ENCODE peak calls at places on chromosomes 4 and X, in eight cellular contexts. One of them, this sample, is unnamed.

GRCh38 chrX:47380268-47380667 is 9.9 kb downstream of the ZNF157 start:
- DNase-seq in A549: no peak
- DNase-seq in GM23338: no peak
- DNase-seq in endothelial cell: no peak
- DNase-seq in cardiac fibroblast: no peak
- DNase-seq in foreskin fibroblast: peak; percentile 46
- DNase-seq in body of pancreas: peak; percentile 23
- DNase-seq in fibroblast of pulmonary artery: no peak
- DNase-seq in this sample: no peak

GRCh38 chrX:96835660-96836289 is 47.9 kb upstream of the RPA4 start:
- DNase-seq in A549: no peak
- DNase-seq in GM23338: no peak
- DNase-seq in endothelial cell: no peak
- DNase-seq in cardiac fibroblast: no peak
- DNase-seq in foreskin fibroblast: no peak
- DNase-seq in body of pancreas: no peak
- DNase-seq in fibroblast of pulmonary artery: no peak
- DNase-seq in this sample: no peak

GRCh38 chrX:40975951-40976350 is 109.3 kb upstream of the USP9X start:
- DNase-seq in A549: no peak
- DNase-seq in GM23338: no peak
- DNase-seq in endothelial cell: no peak
- DNase-seq in cardiac fibroblast: peak; percentile 35
- DNase-seq in foreskin fibroblast: no peak
- DNase-seq in body of pancreas: no peak
- DNase-seq in fibroblast of pulmonary artery: no peak
- DNase-seq in this sample: no peak

GRCh38 chrX:46547857-46548256 is 2.6 kb upstream of the ZNF674 start:
- DNase-seq in A549: peak; percentile 54
- DNase-seq in GM23338: no peak
- DNase-seq in endothelial cell: no peak
- DNase-seq in cardiac fibroblast: peak; percentile 74
- DNase-seq in foreskin fibroblast: peak; percentile 82
- DNase-seq in body of pancreas: no peak
- DNase-seq in fibroblast of pulmonary artery: peak; percentile 69
- DNase-seq in this sample: no peak

GRCh38 chrX:104254442-104255115 is at the start of gene ESX1:
- DNase-seq in A549: peak; percentile 33
- DNase-seq in GM23338: peak; percentile 51
- DNase-seq in endothelial cell: peak; percentile 6
- DNase-seq in cardiac fibroblast: peak; percentile 10
- DNase-seq in foreskin fibroblast: peak; percentile 32
- DNase-seq in body of pancreas: no peak
- DNase-seq in fibroblast of pulmonary artery: no peak
- DNase-seq in this sample: no peak

GRCh38 chrX:46704767-46705386 is 54.0 kb downstream of the SLC9A7 start:
- DNase-seq in A549: no peak
- DNase-seq in GM23338: no peak
- DNase-seq in endothelial cell: no peak
- DNase-seq in cardiac fibroblast: peak; percentile 55
- DNase-seq in foreskin fibroblast: peak; percentile 37
- DNase-seq in body of pancreas: no peak
- DNase-seq in fibroblast of pulmonary artery: peak; percentile 46
- DNase-seq in this sample: no peak

GRCh38 chrX:12138366-12139313 is at the start of gene FRMPD4:
- DNase-seq in A549: peak; percentile 20
- DNase-seq in GM23338: peak; percentile 63
- DNase-seq in endothelial cell: peak; percentile 15
- DNase-seq in cardiac fibroblast: peak; percentile 50
- DNase-seq in foreskin fibroblast: peak; percentile 36
- DNase-seq in body of pancreas: no peak
- DNase-seq in fibroblast of pulmonary artery: peak; percentile 47
- DNase-seq in this sample: no peak

GRCh38 chrX:78377186-78377585 is 49.8 kb upstream of the CYSLTR1 start:
- DNase-seq in A549: no peak
- DNase-seq in GM23338: no peak
- DNase-seq in endothelial cell: no peak
- DNase-seq in cardiac fibroblast: no peak
- DNase-seq in foreskin fibroblast: peak; percentile 3
- DNase-seq in body of pancreas: no peak
- DNase-seq in fibroblast of pulmonary artery: no peak
- DNase-seq in this sample: no peak

GRCh38 chr4:3318561-3319021 is 25.8 kb downstream of the RGS12 start:
- DNase-seq in A549: peak; percentile 19
- DNase-seq in GM23338: peak; percentile 92
- DNase-seq in endothelial cell: peak; percentile 60
- DNase-seq in cardiac fibroblast: no peak
- DNase-seq in foreskin fibroblast: no peak
- DNase-seq in body of pancreas: no peak
- DNase-seq in fibroblast of pulmonary artery: no peak
- DNase-seq in this sample: peak; percentile 56
- TF ChIP-seq CTCF in A549: no peak
- TF ChIP-seq CTCF in GM23338: peak; percentile 91
- TF ChIP-seq CTCF in endothelial cell: peak; percentile 39
- TF ChIP-seq CTCF in cardiac fibroblast: no peak
- TF ChIP-seq CTCF in foreskin fibroblast: no peak
- TF ChIP-seq CTCF in body of pancreas: no peak
- TF ChIP-seq CTCF in fibroblast of pulmonary artery: no peak
- TF ChIP-seq CTCF in this sample: no peak

DNA sequence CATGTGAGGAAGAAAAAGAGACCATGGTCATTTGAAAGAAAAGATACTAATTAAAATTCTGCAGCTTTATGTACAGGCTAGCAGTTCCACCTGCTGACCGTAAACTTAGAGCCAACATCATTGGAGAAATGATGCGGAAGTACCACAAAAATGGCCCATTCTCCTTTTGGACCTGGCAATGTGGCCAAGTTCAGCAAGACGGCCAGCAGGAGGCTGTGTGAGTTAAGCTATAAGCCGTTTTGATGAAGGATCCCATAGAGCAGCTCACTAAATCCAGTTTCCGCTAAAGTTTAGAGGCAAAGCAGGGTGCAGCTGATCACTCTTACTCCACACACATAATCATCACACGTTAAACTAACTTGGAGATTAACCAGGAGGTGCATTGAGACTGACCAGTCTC is 133.8 kb downstream of the LDB2 start:
- DNase-seq in A549: peak; percentile 0
- DNase-seq in GM23338: peak; percentile 87
- DNase-seq in endothelial cell: peak; percentile 34
- DNase-seq in cardiac fibroblast: peak; percentile 36
- DNase-seq in foreskin fibroblast: peak; percentile 22
- DNase-seq in body of pancreas: no peak
- DNase-seq in fibroblast of pulmonary artery: peak; percentile 33
- DNase-seq in this sample: no peak
- TF ChIP-seq CTCF in A549: no peak
- TF ChIP-seq CTCF in GM23338: peak; percentile 91
- TF ChIP-seq CTCF in endothelial cell: peak; percentile 57
- TF ChIP-seq CTCF in cardiac fibroblast: peak; percentile 50
- TF ChIP-seq CTCF in foreskin fibroblast: peak; percentile 18
- TF ChIP-seq CTCF in body of pancreas: no peak
- TF ChIP-seq CTCF in fibroblast of pulmonary artery: peak; percentile 34
- TF ChIP-seq CTCF in this sample: no peak

GRCh38 chr4:61985426-61985825 is 785.3 kb downstream of the ADGRL3 start:
- DNase-seq in A549: no peak
- DNase-seq in GM23338: no peak
- DNase-seq in endothelial cell: no peak
- DNase-seq in cardiac fibroblast: no peak
- DNase-seq in foreskin fibroblast: no peak
- DNase-seq in body of pancreas: no peak
- DNase-seq in fibroblast of pulmonary artery: no peak
- DNase-seq in this sample: no peak

GRCh38 chr4:61984260-61984909 is 784.3 kb downstream of the ADGRL3 start:
- DNase-seq in A549: no peak
- DNase-seq in GM23338: peak; percentile 64
- DNase-seq in endothelial cell: no peak
- DNase-seq in cardiac fibroblast: no peak
- DNase-seq in foreskin fibroblast: no peak
- DNase-seq in body of pancreas: no peak
- DNase-seq in fibroblast of pulmonary artery: no peak
- DNase-seq in this sample: no peak
- TF ChIP-seq CTCF in A549: no peak
- TF ChIP-seq CTCF in GM23338: peak; percentile 74
- TF ChIP-seq CTCF in endothelial cell: no peak
- TF ChIP-seq CTCF in cardiac fibroblast: no peak
- TF ChIP-seq CTCF in foreskin fibroblast: no peak
- TF ChIP-seq CTCF in body of pancreas: no peak
- TF ChIP-seq CTCF in fibroblast of pulmonary artery: no peak
- TF ChIP-seq CTCF in this sample: no peak

DNA sequence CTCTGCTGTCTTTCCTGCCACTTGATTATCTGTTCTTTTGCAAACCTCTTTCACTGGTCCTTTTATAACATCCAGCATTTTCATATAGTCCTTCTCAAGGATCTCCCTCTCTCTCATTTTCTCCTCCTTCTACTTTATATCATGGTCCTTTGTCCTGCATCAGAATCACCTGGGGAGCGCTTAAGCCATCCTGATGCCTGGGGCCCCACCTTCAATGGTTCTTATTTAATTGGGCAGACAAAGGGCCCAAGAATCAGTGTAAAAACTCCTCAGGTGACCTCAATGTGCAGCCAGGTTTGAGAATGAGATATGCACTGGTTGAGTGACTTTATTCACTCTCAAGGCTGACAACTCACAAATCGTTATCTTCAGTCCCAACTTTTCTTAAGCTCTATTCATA is 283.9 kb downstream of the UNC5C start:
- DNase-seq in A549: no peak
- DNase-seq in GM23338: peak; percentile 28
- DNase-seq in endothelial cell: no peak
- DNase-seq in cardiac fibroblast: no peak
- DNase-seq in foreskin fibroblast: no peak
- DNase-seq in body of pancreas: no peak
- DNase-seq in fibroblast of pulmonary artery: no peak
- DNase-seq in this sample: no peak
- TF ChIP-seq CTCF in A549: no peak
- TF ChIP-seq CTCF in GM23338: no peak
- TF ChIP-seq CTCF in endothelial cell: no peak
- TF ChIP-seq CTCF in cardiac fibroblast: no peak
- TF ChIP-seq CTCF in foreskin fibroblast: no peak
- TF ChIP-seq CTCF in body of pancreas: no peak
- TF ChIP-seq CTCF in fibroblast of pulmonary artery: no peak
- TF ChIP-seq CTCF in this sample: no peak

GRCh38 chr4:76278583-76278982 is 27.1 kb downstream of the FAM47E start:
- DNase-seq in A549: no peak
- DNase-seq in GM23338: no peak
- DNase-seq in endothelial cell: no peak
- DNase-seq in cardiac fibroblast: no peak
- DNase-seq in foreskin fibroblast: no peak
- DNase-seq in body of pancreas: no peak
- DNase-seq in fibroblast of pulmonary artery: no peak
- DNase-seq in this sample: no peak

GRCh38 chr4:76276813-76277212 is 25.3 kb downstream of the FAM47E start:
- DNase-seq in A549: no peak
- DNase-seq in GM23338: no peak
- DNase-seq in endothelial cell: no peak
- DNase-seq in cardiac fibroblast: no peak
- DNase-seq in foreskin fibroblast: no peak
- DNase-seq in body of pancreas: no peak
- DNase-seq in fibroblast of pulmonary artery: no peak
- DNase-seq in this sample: no peak

GRCh38 chr4:76272999-76273398 is 21.5 kb downstream of the FAM47E start:
- DNase-seq in A549: no peak
- DNase-seq in GM23338: no peak
- DNase-seq in endothelial cell: no peak
- DNase-seq in cardiac fibroblast: no peak
- DNase-seq in foreskin fibroblast: no peak
- DNase-seq in body of pancreas: no peak
- DNase-seq in fibroblast of pulmonary artery: no peak
- DNase-seq in this sample: no peak

GRCh38 chr4:76277667-76278066 is 26.1 kb downstream of the FAM47E start:
- DNase-seq in A549: no peak
- DNase-seq in GM23338: no peak
- DNase-seq in endothelial cell: no peak
- DNase-seq in cardiac fibroblast: peak; percentile 6
- DNase-seq in foreskin fibroblast: peak; percentile 8
- DNase-seq in body of pancreas: no peak
- DNase-seq in fibroblast of pulmonary artery: no peak
- DNase-seq in this sample: no peak

DNA sequence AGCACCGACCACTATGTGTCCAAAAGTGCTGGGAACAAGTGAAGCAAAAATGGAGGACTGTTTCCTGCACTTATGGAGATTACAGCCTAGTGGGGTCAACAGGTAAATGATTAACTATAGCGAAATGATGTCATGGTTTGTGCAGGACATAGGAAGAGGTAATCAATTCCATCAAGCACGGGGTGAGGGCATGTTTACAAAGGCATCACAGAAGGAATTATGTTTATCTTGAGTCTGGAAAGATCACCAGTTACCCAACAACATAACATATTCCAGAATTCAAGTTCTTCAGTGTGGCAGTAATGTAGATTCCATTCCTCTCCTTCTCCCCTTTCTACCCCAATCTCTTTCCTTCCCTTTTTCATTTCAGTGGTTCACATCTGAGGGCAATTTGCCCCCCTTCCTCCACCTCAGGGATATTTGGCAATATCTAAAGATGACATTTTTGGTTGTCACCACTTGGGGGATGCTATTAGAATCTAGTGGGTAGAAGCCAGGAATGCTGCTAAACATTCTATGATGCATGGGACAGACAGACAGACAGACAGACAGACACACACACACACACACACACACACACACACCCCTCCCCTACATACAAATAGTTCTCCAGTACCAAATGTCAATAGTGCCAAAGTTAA is 24.1 kb downstream of the FAM47E start:
- DNase-seq in A549: peak; percentile 8
- DNase-seq in GM23338: no peak
- DNase-seq in endothelial cell: no peak
- DNase-seq in cardiac fibroblast: no peak
- DNase-seq in foreskin fibroblast: no peak
- DNase-seq in body of pancreas: no peak
- DNase-seq in fibroblast of pulmonary artery: no peak
- DNase-seq in this sample: no peak
- TF ChIP-seq CTCF in A549: no peak
- TF ChIP-seq CTCF in GM23338: no peak
- TF ChIP-seq CTCF in endothelial cell: no peak
- TF ChIP-seq CTCF in cardiac fibroblast: no peak
- TF ChIP-seq CTCF in foreskin fibroblast: no peak
- TF ChIP-seq CTCF in body of pancreas: no peak
- TF ChIP-seq CTCF in fibroblast of pulmonary artery: no peak
- TF ChIP-seq CTCF in this sample: no peak

GRCh38 chrX:152821145-152821765 is 9.3 kb downstream of the CETN2 start:
- DNase-seq in A549: peak; percentile 54
- DNase-seq in GM23338: peak; percentile 74
- DNase-seq in endothelial cell: peak; percentile 63
- DNase-seq in cardiac fibroblast: peak; percentile 51
- DNase-seq in foreskin fibroblast: peak; percentile 60
- DNase-seq in body of pancreas: peak; percentile 37
- DNase-seq in fibroblast of pulmonary artery: peak; percentile 51
- DNase-seq in this sample: no peak
- TF ChIP-seq CTCF in A549: peak; percentile 56
- TF ChIP-seq CTCF in GM23338: peak; percentile 77
- TF ChIP-seq CTCF in endothelial cell: peak; percentile 62
- TF ChIP-seq CTCF in cardiac fibroblast: peak; percentile 69
- TF ChIP-seq CTCF in foreskin fibroblast: peak; percentile 52
- TF ChIP-seq CTCF in body of pancreas: peak; percentile 53
- TF ChIP-seq CTCF in fibroblast of pulmonary artery: peak; percentile 65
- TF ChIP-seq CTCF in this sample: peak; percentile 27

This sample was measured in suprapubic skin.